ENCODE peak calls at places on chromosomes 16 and 17, in six cellular contexts. F is activated CD8-positive, alpha-beta memory T cell treated with anti-CD3 and anti-CD28 coated beads, Interleukin-2, amount 50 U/mL, for 4 hours; D is T-helper 2 cell; K is Karpas-422; U is activated T-cell treated with anti-CD3 and anti-CD28 coated beads for 1 hour; I is transverse colon. G is an unnamed sample.

GRCh38 chr16:84896847-84897246 is 77.1 kb downstream of the CRISPLD2 start:
- DNase-seq in D (no peak), F (no peak), U (no peak), I (no peak), K (no peak), G (no peak)

GRCh38 chr17:77458202-77459017 is 317.6 kb downstream of the SEC14L1 start:
- DNase-seq in D (no peak), K (peak), I (no peak), U (no peak), F (no peak), G (no peak)

GRCh38 chr16:82761236-82761635 is 134.5 kb downstream of the CDH13 start:
- DNase-seq in F (no peak), K (no peak), D (no peak), U (no peak), I (peak), G (no peak)

GRCh38 chr16:67571464-67571863 is 9.1 kb downstream of the CTCF start:
- DNase-seq in K (no peak), I (no peak), D (no peak), U (no peak), F (no peak), G (no peak)

GRCh38 chr16:69330286-69331109 is at the start of gene PDF:
- DNase-seq in I (peak), K (peak), U (peak), F (peak), D (peak), G (peak)

GRCh38 chr17:77541995-77542394 is 401.2 kb downstream of the SEC14L1 start:
- DNase-seq in D (no peak), F (no peak), U (no peak), K (no peak), I (no peak), G (no peak)

GRCh38 chr16:10616395-10616743 is 36.0 kb upstream of the EMP2 start:
- DNase-seq in K (no peak), F (no peak), D (no peak), U (no peak), I (no peak), G (no peak)

GRCh38 chr17:15262291-15263205 is 2.6 kb downstream of the PMP22 start:
- DNase-seq in F (no peak), K (no peak), I (peak), U (no peak), D (no peak), G (no peak)

GRCh38 chr17:78497115-78497540 is 80.1 kb downstream of the DNAH17 start:
- DNase-seq in I (peak), D (no peak), U (peak), F (peak), K (peak), G (peak)

GRCh38 chr16:69083306-69083941 is 22.0 kb upstream of the HAS3 start:
- DNase-seq in I (no peak), D (no peak), K (peak), U (no peak), F (no peak), G (no peak)

GRCh38 chr16:30609002-30609927 is 924 bp downstream of the ZNF689 start:
- DNase-seq in K (peak), F (peak), I (peak), D (peak), U (no peak), G (peak)

GRCh38 chr16:84547539-84548058 is 43.1 kb upstream of the MEAK7 start:
- DNase-seq in F (no peak), D (no peak), K (no peak), I (no peak), U (no peak), G (no peak)

GRCh38 chr17:59357929-59358328 is 26.5 kb downstream of the YPEL2 start:
- DNase-seq in U (no peak), D (no peak), I (no peak), K (no peak), F (no peak), G (no peak)

GRCh38 chr16:23408242-23409201 is 44.5 kb downstream of the COG7 start:
- DNase-seq in U (no peak), K (no peak), D (no peak), I (peak), F (no peak), G (no peak)

GRCh38 chr17:50172130-50172529 is 6.3 kb downstream of the SGCA start:
- DNase-seq in I (no peak), D (no peak), U (no peak), F (no peak), K (no peak), G (no peak)

GRCh38 chr17:59439261-59439660 is 107.8 kb downstream of the YPEL2 start:
- DNase-seq in F (no peak), K (peak), U (no peak), I (no peak), D (no peak), G (no peak)

GRCh38 chr16:86579268-86580062 is 1.1 kb downstream of the FOXL1 start:
- DNase-seq in I (no peak), K (no peak), U (no peak), F (no peak), D (no peak), G (no peak)

GRCh38 chr16:84239910-84240309 is at the start of gene KCNG4:
- DNase-seq in D (no peak), I (no peak), U (no peak), F (no peak), K (no peak), G (no peak)

GRCh38 chr17:19273731-19274130 is 36.6 kb downstream of the EPN2 start:
- DNase-seq in D (no peak), F (no peak), I (no peak), K (no peak), U (no peak), G (no peak)

GRCh38 chr17:56292010-56292409 is 138.7 kb downstream of the ANKFN1 start:
- DNase-seq in U (no peak), I (no peak), F (no peak), K (no peak), D (no peak), G (no peak)

GRCh38 chr17:46910179-46910927 is 12.6 kb upstream of the GOSR2 start:
- DNase-seq in I (no peak), D (no peak), K (no peak), F (no peak), U (no peak), G (peak)

GRCh38 chr17:41734949-41735313 is 488 bp upstream of the HAP1 start:
- DNase-seq in F (no peak), D (no peak), K (no peak), U (no peak), I (no peak), G (no peak)

GRCh38 chr16:69938981-69939820 is 11.9 kb upstream of the CLEC18A start:
- DNase-seq in U (no peak), I (no peak), K (no peak), F (no peak), D (no peak), G (no peak)

GRCh38 chr17:69637399-69638165 is 223.1 kb downstream of the MAP2K6 start:
- DNase-seq in F (no peak), U (no peak), K (peak), D (no peak), I (no peak), G (no peak)

GRCh38 chr17:32191306-32191705 is 49.0 kb downstream of the RHOT1 start:
- DNase-seq in U (no peak), F (no peak), I (no peak), K (no peak), D (no peak), G (no peak)

GRCh38 chr17:42387663-42388380 is 420 bp downstream of the STAT3 start:
- DNase-seq in D (peak), F (peak), K (peak), I (peak), U (peak), G (peak)